ENCODE peak calls at places on chromosomes 11 and 22, in four cellular contexts. One of them, this sample, is unnamed.

GRCh38 chr11:3971756-3972404 is 116.4 kb downstream of the STIM1 start:
- DNase-seq in COR-L47: no peak
- DNase-seq in NCI-H1436: no peak
- DNase-seq in AG10803: peak; percentile 58
- DNase-seq in this sample: no peak

GRCh38 chr11:62507023-62507422 is 39.6 kb downstream of the AHNAK start:
- DNase-seq in COR-L47: no peak
- DNase-seq in AG10803: no peak
- DNase-seq in NCI-H1436: no peak
- DNase-seq in this sample: no peak

GRCh38 chr11:66981976-66982578 is 7.0 kb downstream of the C11orf86 start:
- DNase-seq in AG10803: peak; percentile 91
- DNase-seq in COR-L47: peak; percentile 93
- DNase-seq in NCI-H1436: peak; percentile 82
- DNase-seq in this sample: peak; percentile 70

GRCh38 chr11:15615412-15616096 is 500.8 kb downstream of the INSC start:
- DNase-seq in NCI-H1436: no peak
- DNase-seq in COR-L47: no peak
- DNase-seq in AG10803: no peak
- DNase-seq in this sample: no peak

GRCh38 chr11:94776351-94777321 is 8.5 kb downstream of the AMOTL1 start:
- DNase-seq in COR-L47: peak; percentile 74
- DNase-seq in NCI-H1436: no peak
- DNase-seq in AG10803: peak; percentile 66
- DNase-seq in this sample: no peak

GRCh38 chr11:21888814-21889213 is 304.1 kb upstream of the ANO5 start:
- DNase-seq in AG10803: no peak
- DNase-seq in NCI-H1436: no peak
- DNase-seq in COR-L47: no peak
- DNase-seq in this sample: peak; percentile 11

GRCh38 chr11:65794570-65795510 is 8.0 kb downstream of the OVOL1 start:
- DNase-seq in NCI-H1436: no peak
- DNase-seq in AG10803: no peak
- DNase-seq in COR-L47: no peak
- DNase-seq in this sample: no peak

GRCh38 chr11:120013325-120014250 is 124.3 kb downstream of the TRIM29 start:
- DNase-seq in COR-L47: peak; percentile 48
- DNase-seq in AG10803: peak; percentile 12
- DNase-seq in NCI-H1436: peak; percentile 53
- DNase-seq in this sample: no peak

GRCh38 chr11:3861698-3862097 is 6.2 kb downstream of the STIM1 start:
- DNase-seq in NCI-H1436: no peak
- DNase-seq in COR-L47: no peak
- DNase-seq in AG10803: no peak
- DNase-seq in this sample: no peak

GRCh38 chr11:110219011-110219785 is 77.2 kb downstream of the RDX start:
- DNase-seq in NCI-H1436: no peak
- DNase-seq in COR-L47: no peak
- DNase-seq in AG10803: peak; percentile 20
- DNase-seq in this sample: no peak

GRCh38 chr11:62267576-62267975 is 2.4 kb upstream of the SCGB2A2 start:
- DNase-seq in COR-L47: no peak
- DNase-seq in NCI-H1436: no peak
- DNase-seq in AG10803: no peak
- DNase-seq in this sample: no peak

GRCh38 chr11:93532285-93532789 is 10.9 kb downstream of the SMCO4 start:
- DNase-seq in COR-L47: no peak
- DNase-seq in AG10803: no peak
- DNase-seq in NCI-H1436: no peak
- DNase-seq in this sample: no peak

GRCh38 chr22:27727673-27728451 is 73.7 kb downstream of the MN1 start:
- DNase-seq in COR-L47: no peak
- DNase-seq in AG10803: no peak
- DNase-seq in NCI-H1436: no peak
- DNase-seq in this sample: no peak

GRCh38 chr22:36885474-36885873 is 24.7 kb downstream of the NCF4 start:
- DNase-seq in COR-L47: no peak
- DNase-seq in NCI-H1436: no peak
- DNase-seq in AG10803: no peak
- DNase-seq in this sample: no peak

GRCh38 chr11:3807856-3808845 is at the start of gene PGAP2:
- DNase-seq in AG10803: peak; percentile 39
- DNase-seq in COR-L47: peak; percentile 63
- DNase-seq in NCI-H1436: peak; percentile 62
- DNase-seq in this sample: peak; percentile 41

GRCh38 chr22:49657275-49657973 is 170.2 kb downstream of the BRD1 start:
- DNase-seq in AG10803: no peak
- DNase-seq in NCI-H1436: no peak
- DNase-seq in COR-L47: no peak
- DNase-seq in this sample: no peak

GRCh38 chr11:71519546-71519945 is 7.5 kb upstream of the KRTAP5-7 start:
- DNase-seq in AG10803: no peak
- DNase-seq in NCI-H1436: no peak
- DNase-seq in COR-L47: no peak
- DNase-seq in this sample: no peak

GRCh38 chr11:12001152-12001551 is 7.3 kb downstream of the DKK3 start:
- DNase-seq in NCI-H1436: peak; percentile 68
- DNase-seq in AG10803: no peak
- DNase-seq in COR-L47: peak; percentile 43
- DNase-seq in this sample: no peak

GRCh38 chr11:65620666-65621065 is 5.1 kb downstream of the PCNX3 start:
- DNase-seq in AG10803: no peak
- DNase-seq in COR-L47: no peak
- DNase-seq in NCI-H1436: no peak
- DNase-seq in this sample: no peak

GRCh38 chr22:49862408-49862776 is 8.7 kb downstream of the ZBED4 start:
- DNase-seq in AG10803: no peak
- DNase-seq in NCI-H1436: no peak
- DNase-seq in COR-L47: no peak
- DNase-seq in this sample: no peak

GRCh38 chr22:50059185-50059880 is 1.2 kb upstream of the TTLL8 start:
- DNase-seq in NCI-H1436: peak; percentile 84
- DNase-seq in AG10803: peak; percentile 40
- DNase-seq in COR-L47: no peak
- DNase-seq in this sample: peak; percentile 1

GRCh38 chr11:122007611-122008071 is 108.4 kb downstream of the BLID start:
- DNase-seq in AG10803: peak; percentile 53
- DNase-seq in NCI-H1436: no peak
- DNase-seq in COR-L47: no peak
- DNase-seq in this sample: no peak

GRCh38 chr11:133041165-133041564 is 491.1 kb downstream of the OPCML start:
- DNase-seq in NCI-H1436: no peak
- DNase-seq in COR-L47: no peak
- DNase-seq in AG10803: no peak
- DNase-seq in this sample: no peak

This sample was measured in NCI-H460.